ENCODE peak calls at places on chromosomes 7 and 10, in nine cellular contexts. P is H9, U is Caki2, R is nephron progenitor cell, T is AG10803, B is PC-9, A is NCI-H524, C is naive B cell, V is HFF-Myc. X is an unnamed sample.

GRCh38 chr7:28662236-28662635 is 249.9 kb downstream of the CREB5 start:
- DNase-seq in P (no peak), U (no peak), R (no peak), T (no peak), B (no peak), A (no peak), C (no peak), V (no peak), X (no peak)

GRCh38 chr10:79106251-79106650 is 37.5 kb downstream of the ZMIZ1 start:
- DNase-seq in P (no peak), U (no peak), R (no peak), T (no peak), B (no peak), A (no peak), C (no peak), V (no peak), X (no peak)

GRCh38 chr7:491292-491957 is 28.2 kb downstream of the PDGFA start:
- DNase-seq in P (no peak), U (no peak), R (no peak), T (no peak), B (no peak), A (no peak), C (no peak), V (no peak), X (no peak)

GRCh38 chr10:28838908-28839307 is 161.6 kb downstream of the BAMBI start:
- DNase-seq in P (no peak), U (no peak), R (no peak), T (no peak), B (no peak), A (no peak), C (no peak), V (no peak), X (no peak)

GRCh38 chr10:124827474-124827873 is 25.9 kb downstream of the ABRAXAS2 start:
- DNase-seq in P (no peak), U (peak), R (no peak), T (peak), B (no peak), A (no peak), C (no peak), V (no peak), X (no peak)

GRCh38 chr7:103560136-103560535 is 114.1 kb upstream of the SLC26A5 start:
- DNase-seq in P (no peak), U (peak), R (no peak), T (no peak), B (no peak), A (no peak), C (no peak), V (no peak), X (no peak)

GRCh38 chr10:61897671-61898434 is 3.6 kb upstream of the ARID5B start:
- DNase-seq in P (peak), U (peak), R (peak), T (peak), B (no peak), A (peak), C (no peak), V (no peak), X (no peak)

GRCh38 chr10:1408656-1409358 is 328.5 kb downstream of the ADARB2 start:
- DNase-seq in P (no peak), U (no peak), R (no peak), T (no peak), B (no peak), A (no peak), C (no peak), V (no peak), X (no peak)

X was measured in activated CD8-positive, alpha-beta memory T cell treated with anti-CD3 and anti-CD28 coated beads, Interleukin-2, amount 50 U/mL, for 48 hours.